ENCODE peak calls at places on chromosomes 6 and 20, in seven cellular contexts. R, Z, L, Q, W, X and J are unnamed samples.

GRCh38 chr20:4026093-4026601 is 10.8 kb upstream of the RNF24 start:
- DNase-seq in R (peak; percentile 46), Z (peak; percentile 54), L (peak; percentile 29), Q (peak; percentile 59), W (no peak), X (no peak), J (no peak)

GRCh38 chr6:47146426-47147174 is 104.5 kb upstream of the ADGRF1 start:
- DNase-seq in R (no peak), Z (no peak), L (no peak), Q (no peak), W (no peak), X (no peak), J (no peak)

GRCh38 chr20:11907621-11908020 is 10.1 kb upstream of the BTBD3 start:
- DNase-seq in R (no peak), Z (no peak), L (no peak), Q (no peak), W (no peak), X (no peak), J (no peak)

GRCh38 chr20:3045042-3045815 is 623 bp upstream of the MRPS26 start:
- DNase-seq in R (no peak), Z (peak; percentile 91), L (no peak), Q (peak; percentile 81), W (no peak), X (no peak), J (no peak)

GRCh38 chr20:33192912-33193501 is 24.1 kb upstream of the BPIFA3 start:
- DNase-seq in R (no peak), Z (no peak), L (no peak), Q (no peak), W (no peak), X (no peak), J (no peak)

GRCh38 chr20:62861732-62862336 is at the start of gene TCFL5:
- DNase-seq in R (peak; percentile 99), Z (peak; percentile 99), L (peak; percentile 88), Q (peak; percentile 93), W (no peak), X (no peak), J (peak; percentile 81)

GRCh38 chr6:81487489-81487888 is 265.0 kb downstream of the TENT5A start:
- DNase-seq in R (no peak), Z (no peak), L (no peak), Q (no peak), W (no peak), X (no peak), J (no peak)

GRCh38 chr6:75467906-75468460 is 25.6 kb downstream of the FILIP1 start:
- DNase-seq in R (peak; percentile 51), Z (no peak), L (no peak), Q (no peak), W (no peak), X (no peak), J (no peak)

GRCh38 chr6:7975764-7976146 is 65.2 kb upstream of the TXNDC5 start:
- DNase-seq in R (no peak), Z (no peak), L (peak; percentile 27), Q (no peak), W (no peak), X (no peak), J (no peak)

GRCh38 chr6:170376386-170377084 is 70.0 kb downstream of the FAM120B start:
- DNase-seq in R (no peak), Z (no peak), L (no peak), Q (no peak), W (no peak), X (no peak), J (no peak)

GRCh38 chr6:94510877-94511276 is 1066.5 kb upstream of the MANEA start:
- DNase-seq in R (no peak), Z (peak; percentile 5), L (no peak), Q (no peak), W (no peak), X (no peak), J (no peak)

GRCh38 chr6:10411915-10412164 is 3.0 kb downstream of the TFAP2A start:
- DNase-seq in R (no peak), Z (no peak), L (no peak), Q (no peak), W (no peak), X (no peak), J (no peak)

GRCh38 chr6:166420351-166420750 is 37.6 kb upstream of the MPC1 start:
- DNase-seq in R (no peak), Z (no peak), L (peak; percentile 86), Q (no peak), W (no peak), X (no peak), J (no peak)

GRCh38 chr6:118650500-118651281 is 700 bp downstream of the CEP85L start:
- DNase-seq in R (peak; percentile 73), Z (peak; percentile 77), L (no peak), Q (peak; percentile 55), W (no peak), X (no peak), J (no peak)

DNA sequence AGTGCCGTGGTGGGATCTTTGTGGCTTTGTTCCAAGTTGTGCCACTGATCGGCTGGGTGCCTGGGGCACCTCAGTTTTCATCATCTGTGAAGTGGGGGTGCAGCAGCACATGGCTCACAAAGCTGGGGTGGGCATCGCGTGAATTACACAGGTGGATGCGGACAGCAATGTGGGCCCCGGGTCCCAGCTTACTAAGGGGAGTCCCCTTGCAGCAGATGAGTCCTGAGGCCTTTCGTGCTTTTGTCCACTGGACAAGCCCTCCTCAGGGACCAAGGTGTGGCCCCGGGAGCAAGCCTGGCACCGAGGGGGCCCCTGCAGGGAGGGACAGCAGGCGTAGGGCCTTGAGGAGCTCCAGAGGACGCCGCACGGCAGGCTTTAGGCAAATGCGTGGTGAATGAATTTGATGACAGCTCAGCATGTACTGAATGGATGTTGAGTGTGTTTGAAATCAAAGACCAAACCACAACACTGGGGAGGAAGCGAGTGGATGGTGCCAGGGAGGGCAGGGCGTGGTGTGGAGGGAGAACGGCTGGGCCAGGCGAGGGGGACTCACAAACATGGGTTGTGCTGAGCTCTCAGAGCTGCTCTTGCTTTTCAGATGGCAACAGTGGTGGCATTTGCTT is 53.2 kb downstream of the IRF4 start:
- DNase-seq in R (no peak), Z (no peak), L (no peak), Q (no peak), W (no peak), X (no peak), J (no peak)
- TF ChIP-seq SIN3A in R (no peak), Z (no peak), L (no peak), Q (no peak), W (no peak), X (no peak), J (no peak)

GRCh38 chr6:32879691-32880090 is 25.7 kb downstream of the PSMB9 start:
- DNase-seq in R (no peak), Z (no peak), L (no peak), Q (no peak), W (no peak), X (no peak), J (no peak)

GRCh38 chr6:32886674-32887383 is 32.8 kb downstream of the PSMB9 start:
- DNase-seq in R (no peak), Z (no peak), L (no peak), Q (no peak), W (no peak), X (no peak), J (no peak)

GRCh38 chr6:32885698-32886286 is 31.8 kb downstream of the PSMB9 start:
- DNase-seq in R (no peak), Z (peak; percentile 50), L (peak; percentile 77), Q (peak; percentile 63), W (peak; percentile 23), X (no peak), J (peak; percentile 72)

GRCh38 chr6:32882879-32883250 is 28.9 kb downstream of the PSMB9 start:
- DNase-seq in R (no peak), Z (no peak), L (no peak), Q (no peak), W (no peak), X (no peak), J (no peak)

DNA sequence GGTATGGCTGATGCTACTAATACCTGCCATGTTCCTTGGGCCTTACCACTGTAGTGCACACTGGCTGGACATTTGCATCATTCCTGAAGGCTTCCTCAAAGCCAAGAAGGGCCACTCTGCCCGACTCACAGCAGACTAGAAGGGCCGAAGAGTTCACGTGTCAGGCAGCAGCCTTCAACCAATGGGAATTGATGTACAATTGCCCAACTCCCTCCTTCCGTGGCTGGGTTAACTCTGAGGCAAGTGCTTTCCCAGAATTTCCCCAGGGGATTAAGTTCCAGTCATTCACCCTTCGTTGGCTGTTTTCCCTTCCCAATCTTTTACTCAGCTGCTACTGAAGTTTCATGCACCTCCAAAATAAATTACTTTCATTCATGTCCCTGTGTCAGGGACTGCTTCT is 29.8 kb downstream of the PSMB9 start:
- DNase-seq in R (no peak), Z (no peak), L (no peak), Q (no peak), W (no peak), X (no peak), J (no peak)
- TF ChIP-seq SIN3A in R (no peak), Z (no peak), L (no peak), Q (no peak), W (no peak), X (no peak), J (no peak)

GRCh38 chr6:140464720-140465119 is 1090.3 kb upstream of the CITED2 start:
- DNase-seq in R (no peak), Z (no peak), L (no peak), Q (no peak), W (no peak), X (no peak), J (no peak)

GRCh38 chr6:140463312-140463710 is 1088.9 kb upstream of the CITED2 start:
- DNase-seq in R (no peak), Z (no peak), L (no peak), Q (no peak), W (no peak), X (no peak), J (no peak)

GRCh38 chr6:140460267-140460666 is 1085.8 kb upstream of the CITED2 start:
- DNase-seq in R (no peak), Z (no peak), L (no peak), Q (no peak), W (no peak), X (no peak), J (no peak)

GRCh38 chr6:140462495-140463311 is 1088.3 kb upstream of the CITED2 start:
- DNase-seq in R (no peak), Z (no peak), L (no peak), Q (no peak), W (no peak), X (no peak), J (peak; percentile 35)
- TF ChIP-seq SIN3A in R (no peak), Z (no peak), L (no peak), Q (no peak), W (no peak), X (no peak), J (no peak)

GRCh38 chr6:100892693-100893092 is 11.6 kb upstream of the ASCC3 start:
- DNase-seq in R (peak; percentile 61), Z (peak; percentile 50), L (no peak), Q (no peak), W (no peak), X (no peak), J (no peak)

GRCh38 chr6:100899202-100899601 is 18.1 kb upstream of the ASCC3 start:
- DNase-seq in R (no peak), Z (no peak), L (no peak), Q (no peak), W (no peak), X (no peak), J (no peak)

GRCh38 chr6:100893743-100894142 is 12.6 kb upstream of the ASCC3 start:
- DNase-seq in R (no peak), Z (no peak), L (no peak), Q (no peak), W (no peak), X (no peak), J (no peak)

GRCh38 chr6:100901582-100901981 is 20.5 kb upstream of the ASCC3 start:
- DNase-seq in R (no peak), Z (no peak), L (no peak), Q (no peak), W (no peak), X (no peak), J (no peak)

GRCh38 chr6:100897671-100898070 is 16.5 kb upstream of the ASCC3 start:
- DNase-seq in R (no peak), Z (no peak), L (no peak), Q (no peak), W (no peak), X (no peak), J (no peak)
- TF ChIP-seq SIN3A in R (no peak), Z (no peak), L (no peak), Q (no peak), W (no peak), X (no peak), J (no peak)